ENCODE peak calls at places on chromosomes 2 and 18, in five cellular contexts. P is body of pancreas, T is uterus, Y is esophagus squamous epithelium, J is HepG2. I is an unnamed sample.

GRCh38 chr2:161983010-161983651 is 90.9 kb downstream of the DPP4 start:
- DNase-seq in P (no peak), T (no peak), J (no peak), Y (no peak), I (no peak)

GRCh38 chr2:2793925-2794324 is 462.9 kb upstream of the MYT1L start:
- DNase-seq in P (no peak), J (no peak), T (no peak), Y (no peak), I (no peak)

GRCh38 chr2:216775043-216775453 is 79.7 kb upstream of the IGFBP5 start:
- DNase-seq in P (peak), J (peak), T (peak), Y (no peak), I (peak)

GRCh38 chr2:133841905-133842304 is 273.6 kb upstream of the NCKAP5 start:
- DNase-seq in T (no peak), P (no peak), J (no peak), Y (no peak), I (peak)

GRCh38 chr2:8565399-8566154 is 116.3 kb upstream of the ID2 start:
- DNase-seq in Y (no peak), T (no peak), P (peak), J (no peak), I (no peak)

GRCh38 chr2:99970292-99970868 is 172.0 kb downstream of the AFF3 start:
- DNase-seq in J (no peak), T (no peak), P (no peak), Y (no peak), I (no peak)

GRCh38 chr2:76478636-76479035 is 767.9 kb upstream of the GCFC2 start:
- DNase-seq in J (no peak), T (no peak), Y (no peak), P (no peak), I (no peak)

GRCh38 chr2:42254186-42254911 is 85.2 kb downstream of the EML4 start:
- DNase-seq in J (no peak), Y (no peak), P (no peak), T (no peak), I (no peak)

GRCh38 chr2:43149482-43150107 is 76.8 kb downstream of the ZFP36L2 start:
- DNase-seq in Y (no peak), P (no peak), T (no peak), J (no peak), I (no peak)

GRCh38 chr18:26342646-26343045 is 116.4 kb downstream of the TAF4B start:
- DNase-seq in T (no peak), J (no peak), Y (no peak), P (no peak), I (no peak)

GRCh38 chr18:78789850-78790249 is 189.8 kb upstream of the SALL3 start:
- DNase-seq in Y (no peak), P (no peak), J (no peak), T (no peak), I (no peak)

GRCh38 chr2:12733846-12734245 is 17.1 kb downstream of the TRIB2 start:
- DNase-seq in P (peak), J (no peak), T (no peak), Y (no peak), I (peak)

GRCh38 chr2:150485871-150486538 is 1.5 kb downstream of the RND3 start:
- DNase-seq in J (no peak), T (peak), Y (no peak), P (peak), I (peak)

GRCh38 chr2:127196998-127197397 is 23.1 kb downstream of the CYP27C1 start:
- DNase-seq in J (peak), Y (no peak), T (no peak), P (no peak), I (no peak)

GRCh38 chr2:201908901-201909300 is 102.6 kb downstream of the CDK15 start:
- DNase-seq in T (no peak), P (no peak), J (no peak), Y (no peak), I (no peak)

GRCh38 chr2:149686677-149687427 is 99.3 kb upstream of the MMADHC start:
- DNase-seq in T (no peak), Y (no peak), P (no peak), J (no peak), I (no peak)

GRCh38 chr2:7633556-7634153 is 716.4 kb downstream of the RNF144A start:
- DNase-seq in Y (no peak), P (no peak), J (no peak), T (no peak), I (no peak)

DNA sequence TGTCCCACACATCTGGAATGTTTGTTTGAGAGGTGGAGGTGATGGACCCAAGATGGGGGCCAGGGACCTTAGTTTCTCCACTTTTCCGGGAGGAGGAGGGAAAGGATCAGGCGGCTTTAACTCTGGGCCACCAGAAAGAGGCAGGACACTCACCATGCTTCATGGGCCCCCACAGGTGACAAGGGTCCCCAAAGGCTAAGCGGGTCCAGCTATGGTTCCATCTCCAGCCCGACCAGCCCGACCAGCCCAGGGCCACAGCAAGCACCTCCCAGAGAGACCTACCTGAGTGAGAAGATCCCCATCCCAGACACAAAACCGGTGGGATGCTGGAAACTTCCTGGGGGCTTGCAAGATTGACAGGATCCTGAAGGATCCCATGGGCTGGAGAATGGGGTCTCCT is 712 bp downstream of the SLC11A1 start:
- DNase-seq in P (no peak), J (no peak), T (no peak), Y (no peak), I (no peak)
- TF ChIP-seq POLR2A in P (no peak), J (no peak), T (no peak), Y (no peak), I (no peak)

GRCh38 chr18:57428221-57429150 is 6.7 kb upstream of the ONECUT2 start:
- DNase-seq in P (no peak), J (no peak), Y (no peak), T (no peak), I (no peak)

GRCh38 chr18:57425096-57425495 is 10.1 kb upstream of the ONECUT2 start:
- DNase-seq in J (no peak), Y (no peak), P (no peak), T (no peak), I (no peak)

GRCh38 chr18:57426187-57426586 is 9.0 kb upstream of the ONECUT2 start:
- DNase-seq in Y (no peak), T (no peak), P (no peak), J (no peak), I (no peak)

GRCh38 chr18:57429607-57430165 is 5.5 kb upstream of the ONECUT2 start:
- DNase-seq in T (no peak), Y (no peak), P (no peak), J (no peak), I (no peak)

DNA sequence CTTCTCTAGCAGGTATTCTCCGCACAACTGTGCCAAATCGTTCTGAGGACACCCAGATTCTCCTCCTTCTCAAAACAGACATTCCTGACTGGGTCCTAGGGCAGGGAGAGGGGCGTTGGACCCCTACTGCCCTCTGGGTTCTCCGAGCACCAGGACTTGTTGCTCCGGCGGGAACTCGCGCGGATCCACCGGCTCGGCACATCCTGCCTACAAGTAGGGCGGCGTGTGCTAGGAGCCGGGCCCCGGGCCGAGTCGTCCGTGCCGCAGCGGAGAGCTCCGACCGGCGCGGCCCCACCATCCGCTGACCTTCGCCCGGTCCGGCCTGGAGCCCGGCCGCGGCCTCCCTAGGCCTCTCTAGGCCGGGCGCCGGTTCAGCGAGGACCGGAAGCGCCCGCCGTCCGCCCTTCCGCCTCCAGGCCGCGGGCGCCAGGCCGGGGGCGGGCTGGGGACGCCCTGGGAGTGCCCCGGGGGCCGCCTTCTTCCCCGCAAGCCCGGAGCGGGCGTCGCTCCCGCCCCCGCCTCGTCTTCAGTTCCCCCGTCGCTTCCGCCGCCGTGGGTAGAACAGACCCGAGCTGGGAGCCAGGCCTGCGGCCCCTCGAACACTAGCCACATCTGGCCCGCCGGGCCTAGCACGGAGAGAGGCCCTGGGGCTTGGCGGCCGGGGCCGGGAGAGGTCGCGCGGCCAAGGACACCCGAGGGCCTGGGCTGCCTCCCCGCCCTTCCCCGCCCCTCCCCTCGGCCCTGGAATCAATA is 7.6 kb upstream of the ONECUT2 start:
- DNase-seq in T (no peak), P (no peak), Y (no peak), J (no peak), I (no peak)
- H3K4me3 ChIP-seq in T (no peak), P (no peak), Y (no peak), J (no peak), I (peak)

DNA sequence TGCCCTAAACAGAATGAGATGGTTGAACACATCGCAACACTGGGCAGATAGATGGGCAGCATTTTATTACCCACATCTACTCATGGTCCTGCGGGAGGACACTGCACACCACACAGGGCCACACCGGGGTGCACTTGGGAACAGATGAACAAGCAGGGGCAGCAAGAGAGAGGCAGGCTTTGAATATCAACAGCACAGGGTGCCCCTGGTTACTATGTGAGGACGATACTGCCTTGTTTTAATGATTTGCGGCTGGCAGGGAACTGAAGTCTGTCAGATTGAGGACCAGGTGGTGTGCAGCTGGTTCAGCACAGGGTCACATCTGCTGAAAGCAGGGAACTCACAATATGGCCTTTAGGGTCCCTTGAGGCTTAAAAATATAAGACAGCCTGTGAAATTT is 195.7 kb downstream of the PIEZO2 start:
- DNase-seq in P (no peak), T (no peak), Y (no peak), J (no peak), I (no peak)
- TF ChIP-seq POLR2A in P (no peak), T (no peak), Y (no peak), J (no peak), I (no peak)

GRCh38 chr2:23528171-23528570 is 143.2 kb downstream of the KLHL29 start:
- DNase-seq in T (no peak), P (no peak), Y (no peak), J (no peak), I (no peak)

GRCh38 chr2:23526835-23527790 is 142.1 kb downstream of the KLHL29 start:
- DNase-seq in Y (no peak), J (no peak), T (no peak), P (no peak), I (peak)

GRCh38 chr2:23525137-23525765 is 140.3 kb downstream of the KLHL29 start:
- DNase-seq in J (no peak), P (no peak), T (no peak), Y (no peak), I (peak)

GRCh38 chr2:23524261-23524706 is 139.3 kb downstream of the KLHL29 start:
- DNase-seq in J (no peak), P (peak), T (peak), Y (no peak), I (no peak)

GRCh38 chr2:23526114-23526513 is 141.1 kb downstream of the KLHL29 start:
- DNase-seq in Y (no peak), T (no peak), P (no peak), J (no peak), I (no peak)
- H3K4me3 ChIP-seq in Y (no peak), T (no peak), P (no peak), J (no peak), I (no peak)

GRCh38 chr2:183477296-183477695 is 353.1 kb downstream of the NUP35 start:
- DNase-seq in J (no peak), T (no peak), Y (no peak), P (no peak), I (no peak)

GRCh38 chr2:183474912-183475695 is 350.9 kb downstream of the NUP35 start:
- DNase-seq in T (no peak), P (no peak), Y (no peak), J (no peak), I (no peak)
- TF ChIP-seq POLR2A in T (no peak), P (no peak), Y (no peak), J (no peak), I (no peak)

GRCh38 chr2:191245046-191245868 is at the start of gene MYO1B:
- DNase-seq in T (peak), P (peak), Y (no peak), J (peak), I (peak)

GRCh38 chr2:191249131-191249813 is 4.1 kb downstream of the MYO1B start:
- DNase-seq in Y (no peak), J (no peak), P (no peak), T (no peak), I (no peak)

GRCh38 chr2:191246820-191247380 is 1.7 kb downstream of the MYO1B start:
- DNase-seq in P (no peak), J (no peak), Y (no peak), T (no peak), I (no peak)

GRCh38 chr2:191245869-191246531 is 796 bp downstream of the MYO1B start:
- DNase-seq in J (peak), T (peak), Y (no peak), P (peak), I (peak)

GRCh38 chr2:191247381-191248057 is 2.3 kb downstream of the MYO1B start:
- DNase-seq in Y (no peak), P (peak), T (peak), J (peak), I (no peak)
- H3K4me3 ChIP-seq in Y (no peak), P (no peak), T (no peak), J (peak), I (peak)

GRCh38 chr2:164600763-164601162 is 20.5 kb downstream of the GRB14 start:
- DNase-seq in T (no peak), J (no peak), P (no peak), Y (no peak), I (no peak)

GRCh38 chr2:164597988-164598387 is 23.3 kb downstream of the GRB14 start:
- DNase-seq in Y (no peak), J (no peak), P (no peak), T (no peak), I (no peak)

GRCh38 chr2:164595031-164595430 is 26.3 kb downstream of the GRB14 start:
- DNase-seq in T (no peak), P (no peak), Y (no peak), J (no peak), I (no peak)

GRCh38 chr2:164605295-164605694 is 16.0 kb downstream of the GRB14 start:
- DNase-seq in P (no peak), J (no peak), Y (no peak), T (no peak), I (no peak)

DNA sequence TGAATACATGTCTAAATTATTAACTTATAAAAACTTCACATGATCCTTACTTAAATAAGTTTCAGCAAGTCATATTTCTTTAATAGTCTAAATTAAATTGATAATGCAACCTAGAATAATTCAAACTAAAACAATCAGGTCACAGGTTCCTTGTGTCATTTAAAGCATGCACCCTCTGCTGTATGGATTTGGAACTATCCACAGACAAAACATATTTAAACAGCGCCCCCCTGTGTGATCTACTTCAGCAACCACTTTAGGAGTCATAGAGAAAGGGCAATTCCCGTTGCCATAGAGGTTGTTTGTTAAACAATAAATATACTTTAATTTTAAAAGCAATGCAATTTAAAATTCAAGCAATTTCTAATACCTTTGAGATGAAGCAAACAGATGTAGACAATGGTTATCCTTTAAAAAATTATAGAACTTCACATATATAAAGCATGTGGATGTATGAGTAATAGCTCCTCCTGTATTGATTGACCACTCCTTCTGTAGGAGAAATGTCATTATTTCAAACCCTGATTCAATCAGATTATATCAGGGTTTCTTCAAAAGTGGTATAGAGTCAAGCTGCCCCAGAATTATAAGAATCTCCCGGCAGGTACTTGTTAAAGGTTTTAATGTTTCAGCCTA is 21.2 kb downstream of the GRB14 start:
- DNase-seq in T (no peak), Y (no peak), P (peak), J (peak), I (peak)
- TF ChIP-seq POLR2A in T (no peak), Y (no peak), P (no peak), J (no peak), I (no peak)

GRCh38 chr2:136034629-136035028 is 49.2 kb upstream of the DARS1 start:
- DNase-seq in P (no peak), J (no peak), Y (no peak), T (no peak), I (no peak)

GRCh38 chr2:136032192-136032591 is 46.8 kb upstream of the DARS1 start:
- DNase-seq in J (no peak), Y (no peak), T (no peak), P (no peak), I (no peak)

GRCh38 chr2:136029149-136029548 is 43.7 kb upstream of the DARS1 start:
- DNase-seq in Y (no peak), P (no peak), J (no peak), T (no peak), I (no peak)

GRCh38 chr2:136031716-136032115 is 46.3 kb upstream of the DARS1 start:
- DNase-seq in J (no peak), Y (no peak), T (no peak), P (no peak), I (no peak)

GRCh38 chr2:136032817-136033216 is 47.4 kb upstream of the DARS1 start:
- DNase-seq in P (no peak), T (no peak), J (no peak), Y (no peak), I (no peak)
- H3K4me3 ChIP-seq in P (no peak), T (no peak), J (no peak), Y (no peak), I (no peak)

GRCh38 chr2:65831528-65831927 is 399.1 kb upstream of the SPRED2 start:
- DNase-seq in T (no peak), J (no peak), Y (no peak), P (no peak), I (no peak)
- TF ChIP-seq POLR2A in T (no peak), J (no peak), Y (no peak), P (no peak), I (no peak)

I was measured in heart left ventricle.